ENCODE peak calls at places on chromosomes 2 and 18, in five cellular contexts. L is EL; H is stimulated activated CD4-positive, alpha-beta T cell treated with anti-CD3 and anti-CD28 coated beads, Interleukin-12 subunit alpha, Interleukin-12 subunit beta, amount 100 ng/mL, for 48 hours; V is activated naive CD4-positive, alpha-beta T cell treated with anti-CD3 and anti-CD28 coated beads, Interleukin-2, amount 10 ng/mL, durations not matched to agents 7 days and 5 days; F is CD4-positive, alpha-beta memory T cell. X is an unnamed sample.

GRCh38 chr2:39124770-39125075 is 3.9 kb upstream of the SOS1 start:
- DNase-seq in L (no peak), H (no peak), V (peak), F (peak), X (no peak)

GRCh38 chr18:10927980-10928605 is 221.3 kb downstream of the PIEZO2 start:
- DNase-seq in L (peak), H (no peak), V (no peak), F (no peak), X (no peak)

GRCh38 chr2:113767811-113768210 is 11.4 kb upstream of the SLC35F5 start:
- DNase-seq in L (no peak), H (no peak), V (no peak), F (no peak), X (no peak)

GRCh38 chr2:129757366-129757914 is 222.0 kb upstream of the RAB6C start:
- DNase-seq in L (no peak), H (no peak), V (no peak), F (no peak), X (no peak)

GRCh38 chr18:40413160-40413559 is 1541.9 kb upstream of the PIK3C3 start:
- DNase-seq in L (no peak), H (no peak), V (no peak), F (no peak), X (no peak)

GRCh38 chr18:63677490-63678225 is 16.0 kb upstream of the SERPINB3 start:
- DNase-seq in L (peak), H (no peak), V (no peak), F (no peak), X (no peak)

GRCh38 chr2:150126143-150126725 is 361.2 kb downstream of the RND3 start:
- DNase-seq in L (no peak), H (no peak), V (no peak), F (no peak), X (no peak)

GRCh38 chr2:200939832-200940231 is 23.6 kb downstream of the ORC2 start:
- DNase-seq in L (no peak), H (no peak), V (no peak), F (no peak), X (no peak)

GRCh38 chr2:1804251-1804855 is 60.0 kb upstream of the PXDN start:
- DNase-seq in L (no peak), H (no peak), V (no peak), F (no peak), X (no peak)

GRCh38 chr2:196336206-196336605 is 164.8 kb upstream of the STK17B start:
- DNase-seq in L (peak), H (no peak), V (no peak), F (no peak), X (no peak)

GRCh38 chr2:101759162-101759561 is 61.7 kb downstream of the MAP4K4 start:
- DNase-seq in L (peak), H (no peak), V (no peak), F (no peak), X (no peak)

GRCh38 chr2:2172516-2172915 is 158.6 kb downstream of the MYT1L start:
- DNase-seq in L (no peak), H (no peak), V (no peak), F (no peak), X (no peak)

GRCh38 chr18:48134609-48135008 is 204.2 kb upstream of the SMAD2 start:
- DNase-seq in L (no peak), H (no peak), V (no peak), F (no peak), X (no peak)

GRCh38 chr2:27316655-27317412 is 6.1 kb downstream of the MPV17 start:
- DNase-seq in L (no peak), H (no peak), V (no peak), F (no peak), X (no peak)

GRCh38 chr2:224563537-224563936 is 21.6 kb downstream of the CUL3 start:
- DNase-seq in L (no peak), H (no peak), V (no peak), F (no peak), X (no peak)

GRCh38 chr18:48910972-48911545 is 39.7 kb downstream of the SMAD7 start:
- DNase-seq in L (no peak), H (no peak), V (no peak), F (no peak), X (no peak)

GRCh38 chr2:55966431-55967118 is 43.0 kb upstream of the EFEMP1 start:
- DNase-seq in L (no peak), H (no peak), V (no peak), F (peak), X (no peak)

GRCh38 chr2:120690521-120690920 is 45.1 kb upstream of the GLI2 start:
- DNase-seq in L (no peak), H (no peak), V (no peak), F (no peak), X (no peak)

GRCh38 chr2:136764397-136765255 is 719 bp upstream of the THSD7B start:
- DNase-seq in L (no peak), H (no peak), V (no peak), F (no peak), X (no peak)

GRCh38 chr2:33354981-33355380 is 121.5 kb upstream of the RASGRP3 start:
- DNase-seq in L (peak), H (no peak), V (no peak), F (no peak), X (no peak)

GRCh38 chr2:231483398-231484329 is 19.4 kb upstream of the NCL start:
- DNase-seq in L (peak), H (no peak), V (peak), F (peak), X (peak)

GRCh38 chr2:109467701-109468100 is 146.1 kb downstream of the SEPTIN10 start:
- DNase-seq in L (no peak), H (no peak), V (no peak), F (no peak), X (no peak)

GRCh38 chr2:19900536-19901200 is 1.1 kb downstream of the TTC32 start:
- DNase-seq in L (peak), H (no peak), V (peak), F (peak), X (peak)

GRCh38 chr2:195659114-195659513 is 2.1 kb downstream of the SLC39A10 start:
- DNase-seq in L (peak), H (no peak), V (peak), F (peak), X (peak)

GRCh38 chr2:150339951-150340350 is 147.5 kb downstream of the RND3 start:
- DNase-seq in L (no peak), H (no peak), V (no peak), F (no peak), X (no peak)

GRCh38 chr2:218927876-218928275 is 31.6 kb upstream of the CDK5R2 start:
- DNase-seq in L (no peak), H (no peak), V (no peak), F (no peak), X (no peak)

GRCh38 chr18:13513015-13513414 is 213.3 kb downstream of the FAM210A start:
- DNase-seq in L (no peak), H (no peak), V (no peak), F (no peak), X (no peak)

X was measured in CD4-positive, CD25-positive, alpha-beta regulatory T cell.